ENCODE peak calls at places on chromosomes 11 and 22, in six cellular contexts. F is GM23338, D is kidney, H is stomach, U is progenitor cell of endocrine pancreas, G is neural crest cell. C is an unnamed sample.
A peak's percentile ranks its signal among the peaks of the same experiment; 100 is the strongest.

GRCh38 chr11:84580338-84580737 is 1046.8 kb downstream of the DLG2 start:
- DNase-seq in F (peak; percentile 19), D (no peak), H (no peak), U (no peak), G (no peak), C (no peak)

GRCh38 chr22:25067851-25068421 is 115.4 kb downstream of the KIAA1671 start:
- DNase-seq in F (no peak), D (no peak), H (no peak), U (no peak), G (no peak), C (no peak)

GRCh38 chr11:105149477-105149876 is 9.9 kb upstream of the CARD18 start:
- DNase-seq in F (no peak), D (no peak), H (no peak), U (no peak), G (no peak), C (no peak)

GRCh38 chr11:101127699-101128570 is 1.7 kb downstream of the PGR start:
- DNase-seq in F (peak; percentile 60), D (peak; percentile 87), H (peak; percentile 26), U (peak; percentile 18), G (peak; percentile 24), C (no peak)

GRCh38 chr22:38108561-38109319 is 1.7 kb downstream of the BAIAP2L2 start:
- DNase-seq in F (no peak), D (peak; percentile 45), H (no peak), U (no peak), G (no peak), C (no peak)

GRCh38 chr11:117072517-117073218 is 25.6 kb downstream of the SIK3 start:
- DNase-seq in F (no peak), D (no peak), H (no peak), U (no peak), G (no peak), C (no peak)

GRCh38 chr22:26002456-26002855 is 166.8 kb upstream of the SEZ6L start:
- DNase-seq in F (no peak), D (no peak), H (no peak), U (no peak), G (no peak), C (no peak)

GRCh38 chr11:86303257-86303656 is 1.2 kb downstream of the HIKESHI start:
- DNase-seq in F (no peak), D (no peak), H (no peak), U (no peak), G (no peak), C (no peak)

GRCh38 chr11:60625262-60625661 is 74.2 kb upstream of the MS4A8 start:
- DNase-seq in F (peak; percentile 75), D (no peak), H (peak; percentile 34), U (no peak), G (no peak), C (no peak)
- TF ChIP-seq CTCF in F (peak; percentile 78), D (peak; percentile 12), H (no peak), U (peak; percentile 29), G (peak; percentile 52), C (no peak)

DNA sequence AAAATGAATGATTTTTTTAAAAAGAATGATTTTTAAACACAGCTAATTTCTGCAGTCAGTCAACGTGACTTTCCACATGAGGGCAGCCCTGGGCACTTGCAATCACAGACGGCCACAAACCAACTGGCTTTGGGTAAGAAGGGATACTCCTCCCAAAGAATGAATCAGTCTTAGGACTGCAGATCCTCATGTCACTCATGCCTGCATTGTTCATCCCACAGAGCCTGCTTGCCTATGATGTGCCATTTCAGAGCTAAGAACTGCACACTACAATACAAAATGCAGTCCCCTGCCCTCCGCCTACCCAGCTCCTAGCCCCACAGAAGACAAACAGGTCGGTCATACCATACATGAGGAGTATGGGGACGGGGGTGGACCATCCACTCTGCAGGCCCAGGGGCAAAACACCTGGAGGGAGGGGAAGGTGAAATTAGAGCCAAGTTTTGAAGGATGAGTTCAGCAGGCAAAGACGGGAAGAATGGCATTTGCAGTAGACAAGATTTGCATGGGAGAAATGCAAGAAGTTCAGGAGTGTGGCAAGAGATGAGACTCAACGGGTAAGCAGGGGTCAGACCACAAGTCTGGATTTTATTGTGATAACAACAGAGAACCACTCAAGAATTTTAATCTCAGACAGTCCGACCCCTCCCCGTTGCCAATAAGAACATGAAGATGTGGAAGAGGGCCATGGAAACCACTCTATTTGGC is 24.7 kb downstream of the PACSIN2 start:
- DNase-seq in F (peak; percentile 51), D (no peak), H (no peak), U (no peak), G (no peak), C (no peak)
- TF ChIP-seq CTCF in F (no peak), D (peak; percentile 28), H (no peak), U (no peak), G (peak; percentile 50), C (no peak)

GRCh38 chr11:118126082-118126838 is 26.4 kb downstream of the SCN4B start:
- DNase-seq in F (no peak), D (no peak), H (no peak), U (no peak), G (no peak), C (no peak)
- TF ChIP-seq CTCF in F (no peak), D (no peak), H (no peak), U (no peak), G (no peak), C (no peak)

GRCh38 chr22:39146256-39147101 is 6.0 kb downstream of the CBX7 start:
- DNase-seq in F (no peak), D (no peak), H (no peak), U (no peak), G (no peak), C (no peak)

GRCh38 chr22:39142088-39142667 is 10.3 kb downstream of the CBX7 start:
- DNase-seq in F (no peak), D (no peak), H (no peak), U (no peak), G (no peak), C (no peak)

GRCh38 chr22:39148024-39148726 is 4.3 kb downstream of the CBX7 start:
- DNase-seq in F (no peak), D (no peak), H (no peak), U (no peak), G (no peak), C (no peak)

GRCh38 chr22:39147335-39148023 is 5.0 kb downstream of the CBX7 start:
- DNase-seq in F (no peak), D (no peak), H (no peak), U (no peak), G (no peak), C (no peak)

GRCh38 chr22:39144101-39144815 is 8.2 kb downstream of the CBX7 start:
- DNase-seq in F (peak; percentile 65), D (peak; percentile 83), H (peak; percentile 60), U (no peak), G (no peak), C (no peak)
- TF ChIP-seq CTCF in F (no peak), D (no peak), H (no peak), U (no peak), G (no peak), C (no peak)

DNA sequence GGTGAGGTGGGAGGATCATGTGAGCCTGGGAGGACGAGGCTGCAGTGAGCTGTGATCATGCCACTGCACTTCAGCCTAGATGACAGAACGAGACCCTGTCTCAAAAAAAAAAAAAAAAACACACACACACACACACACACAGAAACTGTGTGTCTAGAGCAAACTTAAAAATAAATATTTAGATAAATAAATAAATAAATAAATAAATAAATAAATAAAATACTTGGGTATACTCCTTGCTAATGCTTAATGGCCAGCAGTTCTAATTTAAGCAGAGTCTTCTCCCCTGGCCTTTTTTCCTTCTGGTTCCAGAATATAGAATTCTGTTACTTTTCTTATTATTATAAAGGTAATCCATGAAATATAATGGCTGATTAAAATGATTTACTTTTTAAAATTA is 5.1 kb upstream of the ARL2 start:
- DNase-seq in F (no peak), D (no peak), H (no peak), U (no peak), G (no peak), C (no peak)
- TF ChIP-seq CTCF in F (no peak), D (no peak), H (no peak), U (no peak), G (no peak), C (no peak)

GRCh38 chr11:8267831-8268529 is 4.3 kb upstream of the LMO1 start:
- DNase-seq in F (peak; percentile 65), D (peak; percentile 76), H (no peak), U (no peak), G (no peak), C (peak; percentile 56)

GRCh38 chr11:8266246-8267241 is 2.9 kb upstream of the LMO1 start:
- DNase-seq in F (no peak), D (peak; percentile 31), H (no peak), U (no peak), G (no peak), C (peak; percentile 37)

GRCh38 chr11:8263769-8264410 is at the start of gene LMO1:
- DNase-seq in F (peak; percentile 91), D (peak; percentile 90), H (peak; percentile 85), U (peak; percentile 79), G (peak; percentile 95), C (peak; percentile 92)

GRCh38 chr11:8267280-8267679 is 3.6 kb upstream of the LMO1 start:
- DNase-seq in F (no peak), D (peak; percentile 19), H (no peak), U (no peak), G (no peak), C (peak; percentile 19)

DNA sequence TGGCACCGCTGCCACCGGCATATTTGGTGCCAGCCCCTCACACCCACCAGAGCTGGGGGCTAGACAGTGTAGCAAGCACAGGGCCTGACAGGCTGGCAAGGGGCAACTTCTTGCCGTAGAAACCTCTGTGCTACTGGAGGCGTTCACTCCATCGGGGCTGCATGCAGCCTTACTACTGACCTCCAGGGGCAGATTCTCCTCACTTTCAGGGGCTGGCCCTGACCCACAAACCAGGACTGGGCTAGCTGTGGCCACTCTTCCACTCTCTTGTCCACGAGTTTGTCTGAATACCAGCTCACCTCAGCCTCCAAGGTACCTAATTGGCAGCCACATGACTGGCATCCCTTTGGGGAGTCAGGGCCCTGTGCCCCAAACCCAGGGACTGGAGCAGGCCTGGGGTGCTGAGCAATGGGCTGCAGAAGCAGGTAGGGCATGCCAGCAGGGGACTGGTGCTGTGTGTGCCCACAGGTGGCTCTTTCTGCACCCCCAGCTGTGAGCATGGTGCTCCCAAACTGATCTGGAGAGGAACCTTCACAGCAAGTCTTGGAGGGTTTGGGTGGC is 2.1 kb upstream of the LMO1 start:
- DNase-seq in F (peak; percentile 67), D (peak; percentile 46), H (no peak), U (no peak), G (no peak), C (peak; percentile 9)
- TF ChIP-seq CTCF in F (peak; percentile 51), D (no peak), H (no peak), U (peak; percentile 54), G (peak; percentile 47), C (peak; percentile 12)

DNA sequence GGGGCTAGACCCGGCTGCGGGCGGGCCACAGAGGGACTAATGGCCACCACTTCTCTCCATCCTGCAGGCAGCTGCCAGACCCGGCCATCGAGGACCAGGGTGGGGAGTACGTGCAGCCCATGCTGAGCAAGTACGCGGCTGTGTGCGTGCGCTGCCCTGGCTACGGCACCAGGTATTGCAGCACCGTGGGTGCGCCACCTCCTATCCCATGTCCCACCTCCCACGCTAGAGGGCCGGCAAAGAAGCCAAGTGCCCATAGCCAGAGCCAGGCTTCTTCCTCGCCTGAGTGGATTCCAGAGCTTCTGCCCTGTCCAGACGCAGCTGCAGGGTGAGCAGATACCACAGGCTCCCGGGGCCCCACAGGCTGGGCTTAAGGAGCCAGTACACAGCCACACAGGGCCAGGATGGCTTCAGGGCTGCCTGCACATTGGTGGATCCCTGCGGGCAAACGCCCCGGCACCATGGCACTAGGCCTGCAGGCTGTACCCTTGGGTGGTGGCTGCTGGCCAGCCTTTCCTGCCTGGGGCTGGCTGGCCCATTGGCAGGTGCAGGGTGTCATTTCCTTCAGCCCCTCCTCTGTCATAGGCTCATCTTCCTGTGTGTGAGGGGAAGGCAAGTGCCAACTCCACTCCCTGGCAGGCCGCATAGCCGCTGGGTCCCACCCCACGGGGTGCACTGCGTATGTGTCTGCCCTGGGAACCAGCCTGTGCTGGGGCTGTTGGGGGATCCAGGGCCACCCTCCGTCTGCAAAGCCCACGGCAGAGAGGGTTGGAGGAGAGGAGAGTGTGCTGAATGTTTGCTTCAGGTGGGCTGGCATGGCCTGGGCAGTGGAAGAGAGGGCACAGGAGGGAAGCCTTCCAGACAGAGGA is 16.5 kb upstream of the DGCR8 start:
- DNase-seq in F (peak; percentile 44), D (no peak), H (no peak), U (no peak), G (no peak), C (no peak)
- TF ChIP-seq CTCF in F (no peak), D (no peak), H (no peak), U (no peak), G (no peak), C (no peak)

C was measured in mesothelial cell of epicardium.